ENCODE peak calls at places on chromosomes 3 and 15, in seven cellular contexts. One of them, this sample, is unnamed.

GRCh38 chr15:80512729-80513670 is 108.8 kb downstream of the ARNT2 start:
- DNase-seq in A673: no peak
- DNase-seq in naive thymus-derived CD8-positive, alpha-beta T cell: no peak
- DNase-seq in heart left ventricle: no peak
- DNase-seq in activated T-cell treated with anti-CD3 and anti-CD28 coated beads, Interleukin-2, amount 50 U/mL, for 4 hours: no peak
- DNase-seq in ACHN: peak
- DNase-seq in mammary epithelial cell: peak
- DNase-seq in this sample: no peak

GRCh38 chr3:13086594-13086993 is 13.4 kb upstream of the IQSEC1 start:
- DNase-seq in mammary epithelial cell: no peak
- DNase-seq in naive thymus-derived CD8-positive, alpha-beta T cell: no peak
- DNase-seq in activated T-cell treated with anti-CD3 and anti-CD28 coated beads, Interleukin-2, amount 50 U/mL, for 4 hours: no peak
- DNase-seq in heart left ventricle: no peak
- DNase-seq in ACHN: no peak
- DNase-seq in A673: no peak
- DNase-seq in this sample: no peak

GRCh38 chr3:9754678-9755077 is 4.9 kb downstream of the OGG1 start:
- DNase-seq in A673: no peak
- DNase-seq in heart left ventricle: no peak
- DNase-seq in mammary epithelial cell: no peak
- DNase-seq in ACHN: no peak
- DNase-seq in naive thymus-derived CD8-positive, alpha-beta T cell: no peak
- DNase-seq in activated T-cell treated with anti-CD3 and anti-CD28 coated beads, Interleukin-2, amount 50 U/mL, for 4 hours: no peak
- DNase-seq in this sample: no peak

GRCh38 chr3:13262493-13263211 is 157.5 kb downstream of the NUP210 start:
- DNase-seq in mammary epithelial cell: no peak
- DNase-seq in naive thymus-derived CD8-positive, alpha-beta T cell: no peak
- DNase-seq in A673: peak
- DNase-seq in ACHN: peak
- DNase-seq in activated T-cell treated with anti-CD3 and anti-CD28 coated beads, Interleukin-2, amount 50 U/mL, for 4 hours: no peak
- DNase-seq in heart left ventricle: peak
- DNase-seq in this sample: no peak

GRCh38 chr3:86954751-86955150 is 36.2 kb downstream of the VGLL3 start:
- DNase-seq in activated T-cell treated with anti-CD3 and anti-CD28 coated beads, Interleukin-2, amount 50 U/mL, for 4 hours: no peak
- DNase-seq in ACHN: no peak
- DNase-seq in mammary epithelial cell: no peak
- DNase-seq in heart left ventricle: no peak
- DNase-seq in A673: peak
- DNase-seq in naive thymus-derived CD8-positive, alpha-beta T cell: no peak
- DNase-seq in this sample: no peak

GRCh38 chr3:16808393-16809107 is 76.2 kb upstream of the PLCL2 start:
- DNase-seq in naive thymus-derived CD8-positive, alpha-beta T cell: no peak
- DNase-seq in A673: no peak
- DNase-seq in heart left ventricle: no peak
- DNase-seq in mammary epithelial cell: no peak
- DNase-seq in activated T-cell treated with anti-CD3 and anti-CD28 coated beads, Interleukin-2, amount 50 U/mL, for 4 hours: no peak
- DNase-seq in ACHN: no peak
- DNase-seq in this sample: no peak

GRCh38 chr3:193982258-193982659 is 153.7 kb upstream of the HES1 start:
- DNase-seq in heart left ventricle: peak
- DNase-seq in activated T-cell treated with anti-CD3 and anti-CD28 coated beads, Interleukin-2, amount 50 U/mL, for 4 hours: no peak
- DNase-seq in mammary epithelial cell: peak
- DNase-seq in ACHN: no peak
- DNase-seq in naive thymus-derived CD8-positive, alpha-beta T cell: no peak
- DNase-seq in A673: no peak
- DNase-seq in this sample: peak

GRCh38 chr15:100230784-100231183 is 111.0 kb downstream of the ADAMTS17 start:
- DNase-seq in A673: no peak
- DNase-seq in naive thymus-derived CD8-positive, alpha-beta T cell: no peak
- DNase-seq in heart left ventricle: no peak
- DNase-seq in ACHN: no peak
- DNase-seq in activated T-cell treated with anti-CD3 and anti-CD28 coated beads, Interleukin-2, amount 50 U/mL, for 4 hours: no peak
- DNase-seq in mammary epithelial cell: no peak
- DNase-seq in this sample: no peak

GRCh38 chr3:111952866-111953450 is 25.9 kb upstream of the ABHD10 start:
- DNase-seq in naive thymus-derived CD8-positive, alpha-beta T cell: no peak
- DNase-seq in A673: no peak
- DNase-seq in activated T-cell treated with anti-CD3 and anti-CD28 coated beads, Interleukin-2, amount 50 U/mL, for 4 hours: no peak
- DNase-seq in ACHN: no peak
- DNase-seq in heart left ventricle: no peak
- DNase-seq in mammary epithelial cell: no peak
- DNase-seq in this sample: no peak

GRCh38 chr15:44087578-44088190 is 107.4 kb downstream of the FRMD5 start:
- DNase-seq in activated T-cell treated with anti-CD3 and anti-CD28 coated beads, Interleukin-2, amount 50 U/mL, for 4 hours: no peak
- DNase-seq in A673: peak
- DNase-seq in mammary epithelial cell: peak
- DNase-seq in ACHN: peak
- DNase-seq in naive thymus-derived CD8-positive, alpha-beta T cell: no peak
- DNase-seq in heart left ventricle: no peak
- DNase-seq in this sample: no peak

GRCh38 chr3:114363554-114364202 is 69.8 kb downstream of the TIGIT start:
- DNase-seq in heart left ventricle: no peak
- DNase-seq in activated T-cell treated with anti-CD3 and anti-CD28 coated beads, Interleukin-2, amount 50 U/mL, for 4 hours: no peak
- DNase-seq in ACHN: no peak
- DNase-seq in A673: no peak
- DNase-seq in naive thymus-derived CD8-positive, alpha-beta T cell: no peak
- DNase-seq in mammary epithelial cell: peak
- DNase-seq in this sample: no peak

GRCh38 chr3:157109267-157110141 is 50.4 kb downstream of the CCNL1 start:
- DNase-seq in activated T-cell treated with anti-CD3 and anti-CD28 coated beads, Interleukin-2, amount 50 U/mL, for 4 hours: no peak
- DNase-seq in heart left ventricle: no peak
- DNase-seq in mammary epithelial cell: no peak
- DNase-seq in naive thymus-derived CD8-positive, alpha-beta T cell: no peak
- DNase-seq in ACHN: no peak
- DNase-seq in A673: no peak
- DNase-seq in this sample: no peak

GRCh38 chr3:99532246-99532645 is 106.1 kb upstream of the COL8A1 start:
- DNase-seq in naive thymus-derived CD8-positive, alpha-beta T cell: no peak
- DNase-seq in A673: peak
- DNase-seq in ACHN: peak
- DNase-seq in activated T-cell treated with anti-CD3 and anti-CD28 coated beads, Interleukin-2, amount 50 U/mL, for 4 hours: no peak
- DNase-seq in heart left ventricle: no peak
- DNase-seq in mammary epithelial cell: peak
- DNase-seq in this sample: no peak

GRCh38 chr15:45535486-45536042 is 13.0 kb upstream of the SLC30A4 start:
- DNase-seq in naive thymus-derived CD8-positive, alpha-beta T cell: no peak
- DNase-seq in mammary epithelial cell: no peak
- DNase-seq in activated T-cell treated with anti-CD3 and anti-CD28 coated beads, Interleukin-2, amount 50 U/mL, for 4 hours: no peak
- DNase-seq in ACHN: no peak
- DNase-seq in heart left ventricle: no peak
- DNase-seq in A673: no peak
- DNase-seq in this sample: no peak

GRCh38 chr3:138747229-138747628 is 87.5 kb downstream of the PIK3CB start:
- DNase-seq in ACHN: no peak
- DNase-seq in A673: no peak
- DNase-seq in mammary epithelial cell: no peak
- DNase-seq in naive thymus-derived CD8-positive, alpha-beta T cell: no peak
- DNase-seq in heart left ventricle: no peak
- DNase-seq in activated T-cell treated with anti-CD3 and anti-CD28 coated beads, Interleukin-2, amount 50 U/mL, for 4 hours: no peak
- DNase-seq in this sample: no peak

GRCh38 chr3:3560566-3561336 is 238.5 kb upstream of the LRRN1 start:
- DNase-seq in naive thymus-derived CD8-positive, alpha-beta T cell: no peak
- DNase-seq in activated T-cell treated with anti-CD3 and anti-CD28 coated beads, Interleukin-2, amount 50 U/mL, for 4 hours: no peak
- DNase-seq in heart left ventricle: no peak
- DNase-seq in A673: no peak
- DNase-seq in mammary epithelial cell: no peak
- DNase-seq in ACHN: no peak
- DNase-seq in this sample: no peak

GRCh38 chr3:50436063-50436674 is 67.3 kb downstream of the CACNA2D2 start:
- DNase-seq in naive thymus-derived CD8-positive, alpha-beta T cell: peak
- DNase-seq in activated T-cell treated with anti-CD3 and anti-CD28 coated beads, Interleukin-2, amount 50 U/mL, for 4 hours: peak
- DNase-seq in heart left ventricle: peak
- DNase-seq in A673: peak
- DNase-seq in ACHN: peak
- DNase-seq in mammary epithelial cell: peak
- DNase-seq in this sample: peak

GRCh38 chr15:97654677-97655076 is 305.8 kb upstream of the ARRDC4 start:
- DNase-seq in A673: peak
- DNase-seq in heart left ventricle: no peak
- DNase-seq in ACHN: no peak
- DNase-seq in activated T-cell treated with anti-CD3 and anti-CD28 coated beads, Interleukin-2, amount 50 U/mL, for 4 hours: no peak
- DNase-seq in naive thymus-derived CD8-positive, alpha-beta T cell: no peak
- DNase-seq in mammary epithelial cell: no peak
- DNase-seq in this sample: no peak

GRCh38 chr3:46862689-46863020 is 589 bp downstream of the MYL3 start:
- DNase-seq in naive thymus-derived CD8-positive, alpha-beta T cell: no peak
- DNase-seq in mammary epithelial cell: no peak
- DNase-seq in A673: no peak
- DNase-seq in heart left ventricle: no peak
- DNase-seq in ACHN: no peak
- DNase-seq in activated T-cell treated with anti-CD3 and anti-CD28 coated beads, Interleukin-2, amount 50 U/mL, for 4 hours: no peak
- DNase-seq in this sample: no peak

GRCh38 chr15:37765809-37766208 is 168.6 kb upstream of the TMCO5A start:
- DNase-seq in A673: peak
- DNase-seq in ACHN: no peak
- DNase-seq in activated T-cell treated with anti-CD3 and anti-CD28 coated beads, Interleukin-2, amount 50 U/mL, for 4 hours: no peak
- DNase-seq in naive thymus-derived CD8-positive, alpha-beta T cell: no peak
- DNase-seq in heart left ventricle: no peak
- DNase-seq in mammary epithelial cell: no peak
- DNase-seq in this sample: no peak

This sample was measured in upper lobe of left lung.